ENCODE peak calls at places on chromosome 1, in five cellular contexts. One of them, this sample, is unnamed.

GRCh38 chr1:152451254-152451653 is 37.2 kb upstream of the CRNN start:
- DNase-seq in AG04450: no peak
- DNase-seq in cardiac muscle cell: no peak
- DNase-seq in fibroblast of the aortic adventitia: no peak
- DNase-seq in hepatocyte: no peak
- DNase-seq in this sample: peak

GRCh38 chr1:168019407-168019806 is 82.5 kb upstream of the MPC2 start:
- DNase-seq in AG04450: no peak
- DNase-seq in cardiac muscle cell: no peak
- DNase-seq in fibroblast of the aortic adventitia: no peak
- DNase-seq in hepatocyte: no peak
- DNase-seq in this sample: peak

GRCh38 chr1:74726063-74726462 is 6.8 kb downstream of the CRYZ start:
- DNase-seq in AG04450: no peak
- DNase-seq in cardiac muscle cell: no peak
- DNase-seq in fibroblast of the aortic adventitia: no peak
- DNase-seq in hepatocyte: no peak
- DNase-seq in this sample: no peak

GRCh38 chr1:203153989-203154821 is 21.4 kb downstream of the MYBPH start:
- DNase-seq in AG04450: no peak
- DNase-seq in cardiac muscle cell: no peak
- DNase-seq in fibroblast of the aortic adventitia: no peak
- DNase-seq in hepatocyte: no peak
- DNase-seq in this sample: no peak

GRCh38 chr1:21933397-21934248 is 3.5 kb downstream of the HSPG2 start:
- DNase-seq in AG04450: no peak
- DNase-seq in cardiac muscle cell: no peak
- DNase-seq in fibroblast of the aortic adventitia: no peak
- DNase-seq in hepatocyte: peak
- DNase-seq in this sample: peak

GRCh38 chr1:158087320-158087927 is 93.3 kb upstream of the CD1D start:
- DNase-seq in AG04450: peak
- DNase-seq in cardiac muscle cell: peak
- DNase-seq in fibroblast of the aortic adventitia: peak
- DNase-seq in hepatocyte: peak
- DNase-seq in this sample: peak

GRCh38 chr1:210263963-210264362 is 31.4 kb downstream of the SERTAD4 start:
- DNase-seq in AG04450: no peak
- DNase-seq in cardiac muscle cell: no peak
- DNase-seq in fibroblast of the aortic adventitia: no peak
- DNase-seq in hepatocyte: no peak
- DNase-seq in this sample: no peak

GRCh38 chr1:54254055-54254454 is 54.1 kb downstream of the MRPL37 start:
- DNase-seq in AG04450: no peak
- DNase-seq in cardiac muscle cell: no peak
- DNase-seq in fibroblast of the aortic adventitia: no peak
- DNase-seq in hepatocyte: no peak
- DNase-seq in this sample: no peak

GRCh38 chr1:78060857-78061563 is 15.2 kb downstream of the GIPC2 start:
- DNase-seq in AG04450: no peak
- DNase-seq in cardiac muscle cell: no peak
- DNase-seq in fibroblast of the aortic adventitia: no peak
- DNase-seq in hepatocyte: no peak
- DNase-seq in this sample: peak
- TF ChIP-seq CTCF in AG04450: no peak
- TF ChIP-seq CTCF in cardiac muscle cell: no peak
- TF ChIP-seq CTCF in fibroblast of the aortic adventitia: no peak
- TF ChIP-seq CTCF in hepatocyte: no peak
- TF ChIP-seq CTCF in this sample: no peak

GRCh38 chr1:32045770-32046169 is 27.0 kb upstream of the TMEM39B start:
- DNase-seq in AG04450: no peak
- DNase-seq in cardiac muscle cell: no peak
- DNase-seq in fibroblast of the aortic adventitia: no peak
- DNase-seq in hepatocyte: no peak
- DNase-seq in this sample: no peak

GRCh38 chr1:32042330-32042729 is 28.7 kb downstream of the KHDRBS1 start:
- DNase-seq in AG04450: no peak
- DNase-seq in cardiac muscle cell: no peak
- DNase-seq in fibroblast of the aortic adventitia: no peak
- DNase-seq in hepatocyte: no peak
- DNase-seq in this sample: no peak

GRCh38 chr1:32044246-32044645 is 28.5 kb upstream of the TMEM39B start:
- DNase-seq in AG04450: no peak
- DNase-seq in cardiac muscle cell: no peak
- DNase-seq in fibroblast of the aortic adventitia: no peak
- DNase-seq in hepatocyte: no peak
- DNase-seq in this sample: no peak

GRCh38 chr1:32035119-32035518 is 21.5 kb downstream of the KHDRBS1 start:
- DNase-seq in AG04450: no peak
- DNase-seq in cardiac muscle cell: no peak
- DNase-seq in fibroblast of the aortic adventitia: no peak
- DNase-seq in hepatocyte: no peak
- DNase-seq in this sample: no peak

GRCh38 chr1:32040711-32041110 is 27.0 kb downstream of the KHDRBS1 start:
- DNase-seq in AG04450: no peak
- DNase-seq in cardiac muscle cell: no peak
- DNase-seq in fibroblast of the aortic adventitia: no peak
- DNase-seq in hepatocyte: no peak
- DNase-seq in this sample: no peak
- TF ChIP-seq CTCF in AG04450: no peak
- TF ChIP-seq CTCF in cardiac muscle cell: no peak
- TF ChIP-seq CTCF in fibroblast of the aortic adventitia: no peak
- TF ChIP-seq CTCF in hepatocyte: no peak
- TF ChIP-seq CTCF in this sample: no peak

DNA sequence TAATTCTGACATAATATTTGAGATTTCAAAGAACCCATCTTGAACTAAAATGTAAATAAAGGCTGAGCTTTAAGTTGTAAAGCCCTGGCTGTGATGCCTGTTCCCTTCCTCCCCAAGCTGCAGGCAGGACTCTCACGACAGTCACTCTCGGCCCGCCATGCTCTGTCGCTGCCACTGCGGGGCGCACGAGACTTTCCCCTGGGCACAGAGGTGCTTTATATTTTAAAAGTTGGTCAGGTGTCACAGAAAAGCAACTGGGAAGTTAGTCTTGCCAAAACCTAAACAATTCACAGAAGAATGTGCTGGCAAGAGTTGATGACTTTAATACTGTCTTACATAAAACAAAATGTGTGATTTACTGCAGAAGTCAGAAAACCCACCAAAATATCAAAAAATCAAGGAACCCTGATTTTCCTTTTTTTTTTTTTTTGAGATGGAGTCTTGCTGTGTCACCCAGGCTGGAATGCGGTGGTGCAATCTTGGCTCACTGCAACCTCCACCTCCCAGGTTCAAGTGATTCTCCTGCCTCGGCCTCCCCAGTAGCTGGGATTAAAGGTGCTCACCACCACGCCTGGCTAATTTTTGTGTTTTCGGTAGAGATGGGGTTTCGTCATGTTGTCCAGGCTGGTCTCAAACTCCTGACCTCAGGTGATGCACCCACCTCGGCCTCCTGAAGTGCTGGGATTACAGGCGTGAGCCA is 10.7 kb downstream of the LRRC47 start:
- DNase-seq in AG04450: no peak
- DNase-seq in cardiac muscle cell: peak
- DNase-seq in fibroblast of the aortic adventitia: peak
- DNase-seq in hepatocyte: no peak
- DNase-seq in this sample: peak
- TF ChIP-seq CTCF in AG04450: peak
- TF ChIP-seq CTCF in cardiac muscle cell: peak
- TF ChIP-seq CTCF in fibroblast of the aortic adventitia: peak
- TF ChIP-seq CTCF in hepatocyte: peak
- TF ChIP-seq CTCF in this sample: peak

DNA sequence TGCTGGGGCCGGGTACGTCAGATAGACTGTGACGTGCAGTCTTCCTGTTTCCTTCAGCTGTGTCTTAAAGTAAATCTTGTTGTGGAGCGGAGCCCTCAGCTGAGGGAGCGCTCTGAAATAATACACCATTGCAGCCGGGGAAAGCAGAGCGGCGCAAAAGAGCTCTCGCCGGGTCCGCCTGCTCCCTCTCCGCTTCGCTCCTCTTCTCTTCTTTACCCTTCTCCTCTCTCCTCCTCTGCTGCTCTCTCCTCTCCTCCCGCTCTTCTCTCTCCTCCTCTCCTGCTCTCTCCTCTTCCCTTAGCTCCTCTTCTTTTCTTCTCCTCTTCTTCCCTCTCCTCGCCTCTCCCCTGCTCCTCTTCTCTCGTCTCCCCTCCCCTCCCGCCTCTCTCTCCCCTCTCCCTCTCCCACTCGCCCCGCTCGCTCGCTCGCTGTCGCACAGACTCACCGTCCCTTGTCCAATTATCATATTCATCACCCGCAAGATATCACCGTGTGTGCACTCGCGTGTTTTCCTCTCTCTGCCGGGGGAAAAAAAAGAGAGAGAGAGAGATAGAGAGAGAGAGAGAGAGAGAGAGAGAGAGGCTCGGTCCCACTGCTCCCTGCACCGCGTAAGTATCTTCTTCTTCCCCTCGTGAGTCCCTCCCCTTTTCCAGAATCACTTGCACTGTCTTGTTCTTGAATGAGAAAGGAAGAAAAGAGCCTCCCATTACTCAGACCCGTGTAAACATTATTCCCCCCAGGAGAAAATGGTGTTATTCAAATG is at the start of gene PROX1:
- DNase-seq in AG04450: peak
- DNase-seq in cardiac muscle cell: peak
- DNase-seq in fibroblast of the aortic adventitia: peak
- DNase-seq in hepatocyte: peak
- DNase-seq in this sample: peak
- TF ChIP-seq CTCF in AG04450: peak
- TF ChIP-seq CTCF in cardiac muscle cell: peak
- TF ChIP-seq CTCF in fibroblast of the aortic adventitia: peak
- TF ChIP-seq CTCF in hepatocyte: no peak
- TF ChIP-seq CTCF in this sample: no peak

This sample was measured in GM23338.